ENCODE peak calls at places on chromosome 9, in ten cellular contexts. V, H, J, I, D, L, B, U, M and O are unnamed samples.

GRCh38 chr9:90458485-90458884 is 184.1 kb downstream of the DIRAS2 start:
- DNase-seq in I (peak), U (no peak), D (no peak), V (peak), B (no peak), J (peak), M (no peak), H (no peak), L (no peak), O (no peak)

GRCh38 chr9:89871871-89872331 is 267.1 kb downstream of the GADD45G start:
- DNase-seq in V (no peak), H (no peak), U (no peak), J (no peak), L (no peak), I (no peak), M (no peak), D (no peak), B (no peak), O (no peak)

GRCh38 chr9:69919461-69920061 is 98.9 kb downstream of the CFAP95 start:
- DNase-seq in J (peak), L (peak), D (no peak), B (no peak), V (peak), U (peak), M (peak), I (peak), H (no peak), O (peak)

GRCh38 chr9:98890256-98890655 is 53.5 kb upstream of the COL15A1 start:
- DNase-seq in B (no peak), J (peak), V (no peak), U (no peak), D (no peak), H (no peak), M (no peak), I (no peak), L (no peak), O (no peak)

GRCh38 chr9:14031015-14031414 is 282.9 kb downstream of the NFIB start:
- DNase-seq in V (no peak), H (no peak), U (peak), L (no peak), D (no peak), M (no peak), I (peak), J (no peak), B (no peak), O (no peak)

GRCh38 chr9:124286292-124286931 is 28.7 kb downstream of the NEK6 start:
- DNase-seq in D (no peak), V (peak), L (peak), J (peak), M (peak), I (no peak), H (peak), B (no peak), U (no peak), O (peak)

GRCh38 chr9:133691659-133692363 is 46.3 kb downstream of the SARDH start:
- DNase-seq in H (no peak), U (no peak), V (no peak), B (no peak), D (no peak), M (no peak), I (no peak), L (no peak), J (no peak), O (peak)

GRCh38 chr9:20570756-20571155 is 51.5 kb downstream of the MLLT3 start:
- DNase-seq in I (no peak), U (no peak), J (no peak), M (peak), H (no peak), B (no peak), V (no peak), L (no peak), D (no peak), O (peak)

GRCh38 chr9:127857278-127857677 is 2.8 kb upstream of the ENG start:
- DNase-seq in B (no peak), H (no peak), I (no peak), L (no peak), M (no peak), U (no peak), V (no peak), D (no peak), J (no peak), O (no peak)

GRCh38 chr9:124492818-124493217 is 14.4 kb downstream of the NR5A1 start:
- DNase-seq in H (no peak), B (no peak), V (no peak), U (no peak), M (no peak), I (no peak), J (no peak), D (no peak), L (no peak), O (no peak)

GRCh38 chr9:110126986-110127864 is 80.7 kb downstream of the C9orf152 start:
- DNase-seq in L (no peak), U (no peak), M (no peak), J (no peak), I (no peak), H (no peak), B (no peak), V (no peak), D (no peak), O (peak)

GRCh38 chr9:34710023-34710422 is at the start of gene CCL21:
- DNase-seq in I (no peak), M (no peak), V (no peak), H (no peak), B (no peak), L (no peak), D (no peak), U (no peak), J (no peak), O (no peak)

GRCh38 chr9:127370147-127370579 is 26.8 kb upstream of the SLC2A8 start:
- DNase-seq in U (no peak), M (no peak), I (no peak), D (no peak), B (no peak), L (no peak), H (no peak), J (no peak), V (no peak), O (no peak)

GRCh38 chr9:112361602-112362001 is 18.3 kb upstream of the HSDL2 start:
- DNase-seq in J (peak), B (no peak), H (no peak), M (no peak), D (no peak), L (no peak), U (no peak), I (peak), V (no peak), O (no peak)

GRCh38 chr9:96758845-96759673 is 18.8 kb downstream of the ZNF510 start:
- DNase-seq in H (no peak), D (no peak), L (no peak), I (no peak), J (no peak), B (no peak), U (no peak), M (no peak), V (no peak), O (no peak)

GRCh38 chr9:108768739-108769138 is 87.0 kb downstream of the ACTL7B start:
- DNase-seq in I (no peak), D (no peak), U (no peak), H (no peak), J (no peak), L (no peak), M (no peak), V (no peak), B (no peak), O (no peak)

GRCh38 chr9:124694394-124695279 is 76.5 kb downstream of the NR6A1 start:
- DNase-seq in M (no peak), V (no peak), B (no peak), I (no peak), H (no peak), L (no peak), U (no peak), D (no peak), J (no peak), O (no peak)

GRCh38 chr9:116572095-116572748 is 114.9 kb upstream of the TRIM32 start:
- DNase-seq in U (peak), D (no peak), M (peak), I (peak), H (no peak), L (peak), V (peak), J (peak), B (no peak), O (peak)